ENCODE peak calls at places on chromosomes 7 and 10, in eight cellular contexts. U is Calu3; Q is DND-41; T is A549; N is AG04449; Z is right lobe of liver; P is choroid plexus epithelial cell; V is CD8-positive, alpha-beta T cell. I is an unnamed sample.

GRCh38 chr7:6012355-6013104 is 3.5 kb downstream of the AIMP2 start:
- DNase-seq in Q (no peak), P (peak), V (no peak), U (peak), T (no peak), N (no peak), Z (peak), I (no peak)

GRCh38 chr7:98830972-98831548 is 38.8 kb downstream of the TMEM130 start:
- DNase-seq in U (no peak), Q (no peak), P (no peak), N (no peak), V (no peak), T (no peak), Z (no peak), I (no peak)

GRCh38 chr7:25087855-25088254 is 37.2 kb downstream of the CYCS start:
- DNase-seq in V (no peak), N (no peak), T (no peak), Q (no peak), P (no peak), Z (no peak), U (no peak), I (no peak)

GRCh38 chr10:3906511-3907111 is 121.6 kb upstream of the KLF6 start:
- DNase-seq in Q (no peak), P (peak), T (no peak), U (no peak), Z (no peak), V (no peak), N (no peak), I (no peak)

GRCh38 chr7:3955751-3956696 is 655.0 kb downstream of the SDK1 start:
- DNase-seq in N (no peak), T (peak), Q (no peak), Z (no peak), P (peak), U (no peak), V (no peak), I (no peak)

GRCh38 chr10:121240556-121240955 is 357.7 kb downstream of the FGFR2 start:
- DNase-seq in Q (no peak), T (no peak), V (no peak), Z (no peak), U (no peak), N (no peak), P (no peak), I (no peak)

GRCh38 chr7:142319970-142320369 is 62.1 kb upstream of the PRSS58 start:
- DNase-seq in Q (peak), P (peak), T (no peak), Z (no peak), N (no peak), V (no peak), U (peak), I (no peak)

GRCh38 chr7:2355079-2356008 is 717 bp downstream of the EIF3B start:
- DNase-seq in P (no peak), N (no peak), Q (peak), Z (peak), T (peak), V (peak), U (peak), I (peak)

GRCh38 chr7:46157931-46158330 is 236.9 kb upstream of the IGFBP3 start:
- DNase-seq in V (no peak), P (no peak), Q (no peak), U (no peak), Z (no peak), N (no peak), T (no peak), I (no peak)

GRCh38 chr7:154578351-154578750 is 424.6 kb downstream of the PAXIP1 start:
- DNase-seq in Q (no peak), Z (no peak), U (no peak), V (no peak), T (no peak), P (no peak), N (no peak), I (no peak)

GRCh38 chr10:103739039-103739764 is 116.2 kb downstream of the SH3PXD2A start:
- DNase-seq in N (peak), P (peak), U (no peak), T (no peak), Z (peak), Q (no peak), V (no peak), I (no peak)

GRCh38 chr7:99618726-99619125 is 2.0 kb downstream of the ZSCAN25 start:
- DNase-seq in T (peak), N (peak), Z (no peak), U (no peak), V (no peak), P (no peak), Q (no peak), I (no peak)

GRCh38 chr7:131400833-131401593 is 73.3 kb downstream of the MKLN1 start:
- DNase-seq in Z (no peak), Q (no peak), T (peak), U (no peak), P (peak), V (no peak), N (no peak), I (no peak)

GRCh38 chr7:7736671-7737070 is 18.3 kb upstream of the RPA3 start:
- DNase-seq in Z (no peak), Q (no peak), N (no peak), V (no peak), U (no peak), T (no peak), P (no peak), I (no peak)

GRCh38 chr10:48620719-48621118 is 15.8 kb upstream of the ARHGAP22 start:
- DNase-seq in U (no peak), Z (no peak), V (no peak), P (no peak), Q (no peak), T (no peak), N (no peak), I (no peak)

GRCh38 chr10:114577133-114577532 is 80.9 kb downstream of the ABLIM1 start:
- DNase-seq in T (peak), Q (no peak), P (peak), U (no peak), V (no peak), Z (no peak), N (peak), I (no peak)

GRCh38 chr7:135342887-135343286 is 109.2 kb downstream of the STRA8 start:
- DNase-seq in V (no peak), T (no peak), N (no peak), Z (no peak), P (peak), Q (no peak), U (no peak), I (no peak)

GRCh38 chr10:3002304-3002703 is 65.0 kb upstream of the PFKP start:
- DNase-seq in Z (no peak), N (no peak), P (no peak), V (no peak), Q (no peak), U (no peak), T (no peak), I (no peak)

DNA sequence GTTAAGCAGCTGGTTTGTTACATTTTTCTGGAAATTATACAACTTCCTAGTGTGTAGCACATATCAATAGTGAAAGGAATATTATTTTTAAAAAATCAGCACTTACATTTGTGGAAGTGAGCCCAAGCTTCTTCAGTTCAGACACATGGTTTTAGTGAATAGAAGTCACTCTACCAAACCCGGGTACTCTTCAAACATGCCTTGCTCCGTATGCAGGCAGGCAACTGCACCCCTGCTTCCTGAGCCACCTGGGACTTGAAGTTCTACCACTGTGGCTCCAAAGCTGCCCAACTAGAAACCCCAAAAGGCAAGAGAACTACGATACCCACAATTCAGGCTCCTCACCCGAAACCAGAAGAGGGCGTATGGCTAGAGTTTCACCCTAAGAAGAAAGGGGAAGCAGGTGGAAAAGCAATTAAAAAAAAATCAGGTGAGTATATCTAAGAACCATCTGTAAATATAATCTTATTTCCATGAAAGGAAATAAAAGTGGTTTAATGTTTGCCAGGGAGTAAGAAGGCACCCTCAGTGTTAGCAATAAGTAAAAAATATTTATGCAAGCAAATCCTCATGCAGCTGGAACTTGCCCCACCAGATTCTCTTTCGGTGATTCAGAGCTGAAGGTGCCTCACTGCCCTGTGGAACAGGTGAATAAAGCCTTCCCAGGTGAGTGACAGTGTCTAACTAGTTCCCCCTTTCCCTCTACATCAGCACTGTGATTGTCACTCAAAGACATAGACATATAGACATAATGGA is at the start of gene MACC1:
- DNase-seq in V (no peak), Z (no peak), Q (no peak), U (peak), P (no peak), T (no peak), N (no peak), I (peak)
- TF ChIP-seq CTCF in V (no peak), Z (no peak), Q (no peak), U (peak), P (no peak), T (peak), N (no peak), I (peak)

GRCh38 chr10:14244147-14244546 is 86.6 kb downstream of the FRMD4A start:
- DNase-seq in V (no peak), N (no peak), T (peak), Q (peak), P (no peak), U (peak), Z (no peak), I (no peak)
- TF ChIP-seq CTCF in V (no peak), N (no peak), T (no peak), Q (no peak), P (peak), U (peak), Z (no peak), I (peak)

DNA sequence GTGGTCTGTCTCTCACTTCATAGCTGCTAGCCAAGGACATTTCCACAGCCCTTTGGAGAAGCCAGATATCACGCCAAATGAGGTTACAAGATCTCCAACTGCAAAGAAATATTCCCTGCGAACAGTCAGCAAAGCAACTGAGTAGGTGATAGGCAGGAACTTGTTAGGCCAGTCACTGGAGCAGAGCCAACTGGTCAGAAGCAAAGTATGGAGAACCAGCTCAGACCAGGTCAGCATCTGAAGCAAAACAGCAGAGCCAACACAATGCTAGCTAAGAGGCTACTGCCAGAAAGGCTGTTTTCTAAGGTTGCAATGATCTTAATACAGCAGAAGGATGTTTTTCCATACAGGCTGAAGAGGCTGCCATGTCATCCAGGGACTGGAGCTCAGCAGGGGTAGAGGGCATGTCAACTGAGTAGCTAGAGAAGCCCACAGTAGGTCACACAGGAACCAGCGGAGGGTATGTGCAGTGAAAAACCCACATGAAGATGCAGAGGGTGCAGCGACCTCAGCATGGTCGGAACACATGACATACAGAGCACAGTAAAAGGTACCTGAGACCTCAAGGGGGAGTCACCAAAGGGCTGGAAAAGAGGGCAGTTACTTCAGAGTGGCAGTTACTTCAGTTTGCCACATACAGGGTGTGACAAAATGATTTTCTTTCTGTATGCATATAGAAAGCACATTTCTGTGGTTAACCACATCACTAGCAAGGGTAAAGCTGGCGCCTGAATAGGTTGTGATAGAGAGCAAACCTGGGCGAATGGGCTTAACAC is 8.9 kb downstream of the SEC31B start:
- DNase-seq in T (no peak), N (no peak), Z (no peak), U (no peak), P (no peak), Q (peak), V (peak), I (no peak)
- TF ChIP-seq CTCF in T (no peak), N (no peak), Z (no peak), U (no peak), P (no peak), Q (peak), V (no peak), I (no peak)

DNA sequence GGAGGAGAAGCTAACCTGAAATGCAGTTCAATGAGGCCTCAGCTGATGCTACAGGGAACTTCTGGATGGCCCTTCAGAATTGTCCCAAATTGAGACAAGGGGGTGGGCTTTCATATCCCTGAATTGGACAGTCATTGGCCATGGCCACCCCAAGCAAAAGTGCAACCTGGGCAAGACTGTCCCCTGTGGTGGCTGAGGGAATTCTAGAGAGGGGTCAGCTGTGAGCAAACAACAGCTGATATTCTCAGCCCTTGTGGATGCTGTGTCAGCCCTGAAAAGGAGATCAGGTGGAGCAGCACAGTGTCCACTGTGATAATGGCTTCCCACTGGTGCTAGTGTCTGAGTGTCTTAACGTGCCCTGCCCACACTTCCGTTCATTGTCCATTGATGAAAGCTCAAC is 76.6 kb downstream of the SLC16A9 start:
- DNase-seq in T (no peak), N (no peak), P (no peak), Q (no peak), Z (no peak), V (no peak), U (peak), I (no peak)
- TF ChIP-seq CTCF in T (no peak), N (no peak), P (peak), Q (no peak), Z (no peak), V (no peak), U (no peak), I (peak)

GRCh38 chr7:11835260-11835659 is 3.3 kb upstream of the THSD7A start:
- DNase-seq in N (no peak), P (peak), U (peak), V (no peak), Q (no peak), Z (no peak), T (peak), I (no peak)
- TF ChIP-seq CTCF in N (no peak), P (peak), U (peak), V (no peak), Q (no peak), Z (peak), T (peak), I (peak)

I was measured in progenitor cell of endocrine pancreas.